ENCODE peak calls at places on chromosomes 3 and 15, in ten cellular contexts. G is pancreas, F is GM23338, V is cardiac fibroblast, C is HCT116, Q is fibroblast of the aortic adventitia, B is epithelial cell of proximal tubule, T is epithelial cell of esophagus, P is lower lobe of right lung, N is hepatocyte. L is an unnamed sample.

GRCh38 chr15:77915261-77915960 is 162.1 kb downstream of the TBC1D2B start:
- DNase-seq in G (no peak), F (no peak), V (no peak), C (no peak), Q (no peak), B (no peak), T (no peak), P (no peak), N (no peak), L (no peak)

GRCh38 chr3:101829066-101829830 is 20.1 kb upstream of the NFKBIZ start:
- DNase-seq in G (peak), F (no peak), V (peak), C (no peak), Q (peak), B (no peak), T (no peak), P (no peak), N (peak), L (no peak)

GRCh38 chr15:68674975-68675374 is 96.2 kb downstream of the CORO2B start:
- DNase-seq in G (no peak), F (no peak), V (peak), C (no peak), Q (no peak), B (peak), T (peak), P (no peak), N (no peak), L (no peak)

GRCh38 chr3:39668420-39668819 is 141.0 kb upstream of the MYRIP start:
- DNase-seq in G (no peak), F (peak), V (peak), C (peak), Q (peak), B (peak), T (peak), P (no peak), N (peak), L (peak)

GRCh38 chr3:99355465-99355864 is 282.9 kb upstream of the COL8A1 start:
- DNase-seq in G (no peak), F (no peak), V (peak), C (no peak), Q (no peak), B (no peak), T (peak), P (no peak), N (no peak), L (no peak)

GRCh38 chr15:38224486-38224885 is 28.1 kb upstream of the SPRED1 start:
- DNase-seq in G (no peak), F (no peak), V (no peak), C (no peak), Q (no peak), B (no peak), T (no peak), P (no peak), N (no peak), L (no peak)

GRCh38 chr3:196463804-196464203 is 31.6 kb upstream of the UBXN7 start:
- DNase-seq in G (no peak), F (no peak), V (no peak), C (no peak), Q (no peak), B (no peak), T (no peak), P (no peak), N (no peak), L (no peak)

GRCh38 chr15:80188293-80188692 is 35.5 kb downstream of the FAH start:
- DNase-seq in G (no peak), F (no peak), V (no peak), C (no peak), Q (no peak), B (no peak), T (peak), P (no peak), N (peak), L (no peak)

GRCh38 chr3:42161050-42161935 is 70.1 kb downstream of the TRAK1 start:
- DNase-seq in G (no peak), F (peak), V (peak), C (no peak), Q (peak), B (no peak), T (no peak), P (no peak), N (no peak), L (no peak)

GRCh38 chr15:100078511-100079220 is 263.1 kb downstream of the ADAMTS17 start:
- DNase-seq in G (no peak), F (no peak), V (no peak), C (no peak), Q (no peak), B (no peak), T (peak), P (no peak), N (no peak), L (no peak)

GRCh38 chr3:8996681-8997121 is 33.4 kb upstream of the RAD18 start:
- DNase-seq in G (peak), F (peak), V (peak), C (no peak), Q (peak), B (no peak), T (no peak), P (no peak), N (peak), L (peak)

GRCh38 chr15:67501177-67501835 is 19.6 kb upstream of the C15orf61 start:
- DNase-seq in G (no peak), F (peak), V (peak), C (no peak), Q (peak), B (no peak), T (peak), P (no peak), N (peak), L (no peak)

GRCh38 chr3:155323063-155323666 is 29.7 kb upstream of the STRIT1 start:
- DNase-seq in G (no peak), F (peak), V (peak), C (peak), Q (peak), B (peak), T (peak), P (no peak), N (peak), L (peak)

GRCh38 chr15:74053941-74054529 is 28.3 kb downstream of the GOLGA6A start:
- DNase-seq in G (peak), F (peak), V (peak), C (peak), Q (peak), B (no peak), T (peak), P (peak), N (peak), L (peak)

GRCh38 chr3:177424541-177424940 is 227.3 kb upstream of the TBL1XR1 start:
- DNase-seq in G (no peak), F (no peak), V (no peak), C (no peak), Q (no peak), B (no peak), T (no peak), P (no peak), N (no peak), L (no peak)

GRCh38 chr15:67861983-67862382 is 22.1 kb upstream of the RNU6-1 start:
- DNase-seq in G (peak), F (no peak), V (no peak), C (no peak), Q (no peak), B (no peak), T (no peak), P (no peak), N (no peak), L (no peak)

GRCh38 chr3:186046838-186047237 is 62.1 kb downstream of the ETV5 start:
- DNase-seq in G (no peak), F (no peak), V (no peak), C (no peak), Q (no peak), B (no peak), T (no peak), P (no peak), N (no peak), L (no peak)

GRCh38 chr3:186048119-186048518 is 60.8 kb downstream of the ETV5 start:
- DNase-seq in G (no peak), F (no peak), V (no peak), C (no peak), Q (no peak), B (no peak), T (no peak), P (no peak), N (no peak), L (no peak)

GRCh38 chr3:186052096-186052495 is 56.8 kb downstream of the ETV5 start:
- DNase-seq in G (no peak), F (no peak), V (no peak), C (no peak), Q (no peak), B (peak), T (no peak), P (no peak), N (no peak), L (no peak)

GRCh38 chr3:186044973-186045372 is 63.9 kb downstream of the ETV5 start:
- DNase-seq in G (no peak), F (peak), V (no peak), C (no peak), Q (peak), B (no peak), T (no peak), P (no peak), N (no peak), L (no peak)

DNA sequence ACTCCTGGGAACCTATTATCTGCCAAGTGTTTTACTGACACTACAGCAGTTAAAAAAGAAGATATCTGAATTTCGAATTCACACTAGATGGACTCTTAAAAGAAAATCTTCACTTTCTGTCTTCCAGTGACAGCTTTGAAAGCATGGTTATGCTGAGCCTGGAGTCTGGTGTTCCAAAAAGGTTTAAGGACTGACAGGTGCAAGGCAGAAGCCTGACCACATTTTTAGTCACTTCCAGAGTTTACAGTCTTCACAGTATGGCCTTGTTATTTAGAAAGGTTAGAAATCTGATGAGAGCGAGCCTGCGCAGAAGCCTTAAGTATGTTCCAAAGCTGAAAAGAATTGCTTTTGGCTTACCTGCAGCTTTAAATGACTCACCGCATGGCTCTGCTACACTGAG is 59.9 kb downstream of the ETV5 start:
- DNase-seq in G (no peak), F (no peak), V (no peak), C (no peak), Q (no peak), B (no peak), T (no peak), P (no peak), N (no peak), L (no peak)
- TF ChIP-seq CTCF in G (no peak), F (no peak), V (no peak), C (no peak), Q (no peak), B (no peak), T (no peak), P (no peak), N (no peak), L (no peak)

DNA sequence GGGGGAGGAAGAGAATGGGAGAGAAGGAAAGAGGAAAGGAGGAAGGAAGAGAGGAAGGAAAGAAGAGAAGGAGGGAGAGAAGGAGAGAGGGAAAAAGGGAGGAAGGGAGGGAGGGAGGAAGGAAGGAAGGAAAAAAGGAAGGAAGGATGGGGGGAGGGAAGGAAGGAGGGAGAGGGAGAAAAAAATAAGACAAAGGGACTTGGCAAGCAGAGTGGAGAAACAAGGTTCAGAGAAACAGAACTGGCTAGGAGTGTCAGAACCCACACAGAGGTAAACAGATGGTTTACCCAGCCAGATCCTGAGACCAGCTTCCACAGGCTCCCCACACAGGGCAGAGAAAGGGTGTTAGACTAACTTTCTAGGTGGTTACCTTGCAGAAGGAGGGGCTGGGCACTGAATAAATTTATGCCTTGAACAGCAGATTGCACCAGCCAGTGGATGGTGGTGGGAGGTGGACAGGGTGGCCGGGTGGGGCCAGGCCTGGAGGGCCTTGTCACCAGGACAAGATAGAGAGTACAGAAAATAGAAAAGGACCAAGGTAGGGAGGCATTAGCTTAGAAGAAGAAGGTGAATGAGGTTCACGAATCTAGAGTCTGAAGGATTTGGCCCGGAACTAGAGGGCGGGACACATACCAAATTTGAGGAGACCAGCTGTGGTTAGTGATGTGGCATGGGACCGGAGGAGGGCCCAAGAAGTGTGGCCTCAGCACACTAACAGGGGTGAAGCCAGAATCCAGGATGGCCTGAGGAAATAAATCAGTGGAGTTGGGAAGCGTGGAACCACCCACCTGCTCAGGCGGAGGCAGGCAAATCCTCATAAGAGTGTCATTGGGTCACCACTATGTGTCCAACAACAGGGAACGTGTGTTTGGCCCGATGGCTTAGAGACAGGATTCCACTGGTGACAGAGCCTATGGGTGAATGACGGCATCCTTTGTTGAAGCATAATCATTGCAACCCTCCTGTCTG is 1.3 kb upstream of the TM4SF1 start:
- DNase-seq in G (no peak), F (no peak), V (no peak), C (no peak), Q (no peak), B (no peak), T (no peak), P (no peak), N (no peak), L (peak)
- H3K4me3 ChIP-seq in G (no peak), F (no peak), V (no peak), C (no peak), Q (no peak), B (peak), T (no peak), P (peak), N (no peak), L (peak)

DNA sequence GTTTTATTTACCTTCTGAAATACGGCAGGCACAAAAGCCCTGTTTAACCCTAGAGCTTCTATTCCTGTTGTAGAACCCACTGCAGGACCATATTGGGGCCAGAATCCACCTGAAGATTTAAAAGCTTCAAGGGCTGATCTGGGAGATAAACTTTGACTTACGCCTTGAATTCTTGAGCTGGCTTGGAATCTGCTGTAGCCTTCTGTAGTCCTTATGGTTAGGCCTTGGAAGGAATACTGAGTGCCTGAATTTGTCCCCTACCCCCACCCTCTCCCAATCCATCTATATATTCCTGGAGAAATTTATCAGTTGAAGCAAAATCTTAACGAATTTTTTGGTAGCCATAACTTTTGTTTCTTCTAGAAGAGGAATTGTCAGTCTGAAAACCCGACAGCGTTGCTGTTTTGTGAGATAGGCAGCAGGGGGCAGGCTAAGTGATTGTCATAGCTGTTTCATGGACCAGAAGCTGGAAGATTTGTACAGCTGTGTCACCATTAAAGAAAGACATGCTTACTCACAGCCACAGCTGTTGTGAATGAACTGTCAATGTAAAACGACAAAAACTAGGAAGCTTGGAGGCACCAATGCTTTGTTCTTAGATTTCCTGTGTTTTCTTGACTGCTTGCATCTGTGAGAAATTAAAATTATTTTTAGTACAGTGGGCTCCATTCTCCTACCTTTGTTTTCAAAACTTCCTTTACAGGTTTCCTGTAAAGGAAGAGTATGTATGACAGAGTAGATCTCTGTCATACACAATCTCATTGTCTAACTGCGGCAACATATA is 12.8 kb downstream of the LXN start:
- DNase-seq in G (peak), F (peak), V (peak), C (peak), Q (peak), B (no peak), T (peak), P (no peak), N (peak), L (peak)
- TF ChIP-seq CTCF in G (peak), F (peak), V (peak), C (peak), Q (peak), B (peak), T (peak), P (peak), N (peak), L (peak)

GRCh38 chr3:119073258-119074001 is 38.8 kb upstream of the IGSF11 start:
- DNase-seq in G (no peak), F (no peak), V (no peak), C (no peak), Q (no peak), B (no peak), T (no peak), P (no peak), N (no peak), L (no peak)

DNA sequence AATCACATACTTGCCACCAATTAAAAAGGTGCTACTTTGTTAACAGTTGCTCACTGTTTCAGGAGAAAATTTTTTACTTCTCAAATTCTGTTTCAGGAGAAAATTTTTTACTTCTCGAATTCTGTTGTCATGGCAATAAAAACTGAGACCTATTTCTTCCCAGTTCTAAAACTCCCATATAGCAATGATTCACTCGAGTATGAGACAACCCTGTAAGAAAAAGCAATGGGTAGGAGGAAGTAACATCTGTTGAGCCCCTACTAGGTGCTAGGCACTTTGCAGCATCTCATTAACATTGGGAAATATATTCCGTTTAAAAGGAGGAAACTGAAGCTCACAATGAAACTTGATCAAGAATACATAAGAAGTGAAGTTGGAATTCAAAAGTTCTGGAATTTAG is 35.1 kb upstream of the IGSF11 start:
- DNase-seq in G (no peak), F (no peak), V (no peak), C (no peak), Q (no peak), B (no peak), T (no peak), P (no peak), N (no peak), L (no peak)
- H3K4me3 ChIP-seq in G (no peak), F (no peak), V (no peak), C (no peak), Q (no peak), B (no peak), T (no peak), P (no peak), N (no peak), L (no peak)

DNA sequence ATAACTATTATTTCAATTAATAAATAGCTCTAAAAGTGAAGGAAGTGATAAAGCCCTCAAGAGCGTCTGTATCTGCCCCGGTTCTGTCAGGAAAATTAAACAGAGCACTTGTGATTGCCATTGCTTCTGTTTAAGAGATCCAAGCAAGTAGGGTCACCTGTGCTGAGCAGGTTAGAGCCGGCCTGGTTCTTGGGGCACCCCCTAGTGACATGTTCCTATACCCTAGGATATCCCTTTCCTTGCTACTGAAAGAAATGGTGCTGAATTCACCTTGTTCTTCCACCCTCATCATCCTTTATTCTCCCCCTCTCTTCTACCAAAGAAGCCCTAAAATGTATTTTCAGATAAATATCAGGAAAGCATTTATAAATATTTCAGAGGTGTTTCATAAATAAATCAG is 323.5 kb downstream of the RORA start:
- DNase-seq in G (no peak), F (peak), V (no peak), C (no peak), Q (no peak), B (no peak), T (peak), P (no peak), N (peak), L (no peak)
- TF ChIP-seq CTCF in G (no peak), F (peak), V (no peak), C (no peak), Q (no peak), B (peak), T (peak), P (no peak), N (peak), L (peak)

DNA sequence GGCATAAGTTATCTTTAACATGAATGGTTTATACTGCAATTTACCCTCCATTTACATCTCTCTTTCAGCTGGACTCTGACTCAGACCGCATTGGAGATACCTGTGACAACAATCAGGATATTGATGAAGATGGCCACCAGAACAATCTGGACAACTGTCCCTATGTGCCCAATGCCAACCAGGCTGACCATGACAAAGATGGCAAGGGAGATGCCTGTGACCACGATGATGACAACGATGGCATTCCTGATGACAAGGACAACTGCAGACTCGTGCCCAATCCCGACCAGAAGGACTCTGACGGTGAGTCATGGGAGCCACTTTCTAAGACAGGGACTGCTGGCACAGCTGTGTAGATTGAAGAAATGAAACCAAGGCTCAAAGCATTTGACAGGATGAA is 11.6 kb downstream of the THBS1 start:
- DNase-seq in G (no peak), F (no peak), V (peak), C (no peak), Q (peak), B (no peak), T (peak), P (no peak), N (no peak), L (no peak)
- H3K4me3 ChIP-seq in G (no peak), F (no peak), V (no peak), C (no peak), Q (no peak), B (no peak), T (no peak), P (no peak), N (no peak), L (no peak)